ENCODE peak calls at places on chromosomes 16 and 17, in five cellular contexts. T, A, L, G and C are unnamed samples.

GRCh38 chr16:65807858-65808257 is 558.6 kb upstream of the CDH5 start:
- DNase-seq in L (no peak), G (no peak), T (no peak), A (no peak), C (no peak)

GRCh38 chr17:31697838-31698237 is 161.2 kb downstream of the COPRS start:
- DNase-seq in A (no peak), T (no peak), G (no peak), L (no peak), C (no peak)

GRCh38 chr17:76188213-76189060 is 47.4 kb upstream of the FOXJ1 start:
- DNase-seq in T (no peak), A (no peak), G (no peak), L (no peak), C (no peak)

GRCh38 chr17:73521376-73521775 is 122.9 kb downstream of the SDK2 start:
- DNase-seq in G (no peak), A (no peak), L (no peak), T (no peak), C (no peak)

GRCh38 chr17:57215317-57215716 is 41.0 kb upstream of the MSI2 start:
- DNase-seq in T (peak), L (no peak), G (peak), A (no peak), C (no peak)

GRCh38 chr17:28788100-28788499 is 44.3 kb downstream of the TRAF4 start:
- DNase-seq in L (no peak), A (no peak), G (no peak), T (no peak), C (no peak)

GRCh38 chr17:32161029-32161428 is 18.7 kb downstream of the RHOT1 start:
- DNase-seq in L (no peak), A (no peak), G (no peak), T (no peak), C (no peak)

GRCh38 chr16:72256398-72257048 is 84.6 kb upstream of the PMFBP1 start:
- DNase-seq in A (no peak), T (peak), L (no peak), G (peak), C (no peak)

GRCh38 chr16:31704138-31704537 is 169.5 kb upstream of the ZNF267 start:
- DNase-seq in G (no peak), T (no peak), L (no peak), A (no peak), C (no peak)

GRCh38 chr17:27315796-27316465 is 22.0 kb downstream of the WSB1 start:
- DNase-seq in G (no peak), T (no peak), A (no peak), L (no peak), C (no peak)

GRCh38 chr17:8091033-8091687 is 3.6 kb upstream of the ALOX12B start:
- DNase-seq in T (no peak), G (no peak), L (no peak), A (no peak), C (peak)

GRCh38 chr17:33202011-33202410 is 91.1 kb downstream of the ASIC2 start:
- DNase-seq in A (no peak), L (no peak), G (no peak), T (no peak), C (no peak)

GRCh38 chr17:63917646-63918045 is 993 bp downstream of the GH1 start:
- DNase-seq in G (no peak), L (no peak), T (no peak), A (no peak), C (no peak)

GRCh38 chr16:89248196-89249005 is 30.9 kb downstream of the ZNF778 start:
- DNase-seq in L (no peak), A (no peak), T (no peak), G (no peak), C (no peak)

GRCh38 chr16:962366-962765 is 8.4 kb downstream of the LMF1 start:
- DNase-seq in T (no peak), A (no peak), G (no peak), L (no peak), C (no peak)

GRCh38 chr16:57704011-57704904 is 9.7 kb downstream of the DRC7 start:
- DNase-seq in A (peak), L (no peak), G (no peak), T (no peak), C (no peak)

GRCh38 chr17:67359960-67360817 is 6.2 kb downstream of the PSMD12 start:
- DNase-seq in L (no peak), A (peak), T (no peak), G (peak), C (no peak)

GRCh38 chr17:81740395-81740961 is 28.4 kb downstream of the SLC25A10 start:
- DNase-seq in G (no peak), A (no peak), L (no peak), T (no peak), C (no peak)

GRCh38 chr16:13992322-13992721 is 72.4 kb downstream of the ERCC4 start:
- DNase-seq in G (no peak), A (no peak), T (no peak), L (no peak), C (no peak)

GRCh38 chr16:81632392-81633146 is 146.5 kb upstream of the PLCG2 start:
- DNase-seq in A (peak), T (peak), G (peak), L (peak), C (no peak)

GRCh38 chr17:76547183-76547641 is 7.4 kb downstream of the PRCD start:
- DNase-seq in G (peak), L (peak), A (peak), T (peak), C (peak)

GRCh38 chr16:82016268-82016667 is 5.0 kb upstream of the SDR42E1 start:
- DNase-seq in T (no peak), L (no peak), A (peak), G (peak), C (no peak)

GRCh38 chr16:7515543-7515942 is 182.9 kb downstream of the RBFOX1 start:
- DNase-seq in L (no peak), T (no peak), G (no peak), A (no peak), C (no peak)

GRCh38 chr17:43769859-43770258 is 8.9 kb downstream of the DUSP3 start:
- DNase-seq in T (no peak), A (no peak), G (no peak), L (no peak), C (no peak)

GRCh38 chr16:48597563-48598392 is 12.2 kb downstream of the N4BP1 start:
- DNase-seq in A (no peak), L (no peak), G (peak), T (peak), C (no peak)

GRCh38 chr17:55500103-55500502 is 11.1 kb downstream of the SMIM36 start:
- DNase-seq in L (no peak), T (no peak), G (no peak), A (no peak), C (no peak)

GRCh38 chr17:61997649-61998048 is 67.4 kb downstream of the MED13 start:
- DNase-seq in L (no peak), A (no peak), G (peak), T (peak), C (no peak)

GRCh38 chr16:70803354-70803753 is 2.4 kb upstream of the VAC14 start:
- DNase-seq in A (no peak), G (peak), L (no peak), T (no peak), C (no peak)

GRCh38 chr17:71639865-71640264 is 481.0 kb upstream of the SOX9 start:
- DNase-seq in T (no peak), L (no peak), A (no peak), G (no peak), C (no peak)

GRCh38 chr17:77690271-77691161 is 268.0 kb upstream of the TNRC6C start:
- DNase-seq in G (peak), A (no peak), L (no peak), T (no peak), C (no peak)

GRCh38 chr16:74563828-74564263 is 43.1 kb downstream of the GLG1 start:
- DNase-seq in G (peak), L (peak), A (peak), T (peak), C (no peak)

GRCh38 chr16:28140788-28141618 is 70.8 kb downstream of the XPO6 start:
- DNase-seq in T (no peak), A (no peak), G (no peak), L (peak), C (peak)

GRCh38 chr16:47069291-47069690 is 74.5 kb downstream of the NETO2 start:
- DNase-seq in T (no peak), A (no peak), G (no peak), L (no peak), C (no peak)

GRCh38 chr17:47847341-47848197 is 3.4 kb downstream of the SP6 start:
- DNase-seq in A (no peak), T (no peak), G (peak), L (no peak), C (no peak)
- TF ChIP-seq CTCF in A (no peak), T (peak), G (peak), L (no peak), C (peak)

DNA sequence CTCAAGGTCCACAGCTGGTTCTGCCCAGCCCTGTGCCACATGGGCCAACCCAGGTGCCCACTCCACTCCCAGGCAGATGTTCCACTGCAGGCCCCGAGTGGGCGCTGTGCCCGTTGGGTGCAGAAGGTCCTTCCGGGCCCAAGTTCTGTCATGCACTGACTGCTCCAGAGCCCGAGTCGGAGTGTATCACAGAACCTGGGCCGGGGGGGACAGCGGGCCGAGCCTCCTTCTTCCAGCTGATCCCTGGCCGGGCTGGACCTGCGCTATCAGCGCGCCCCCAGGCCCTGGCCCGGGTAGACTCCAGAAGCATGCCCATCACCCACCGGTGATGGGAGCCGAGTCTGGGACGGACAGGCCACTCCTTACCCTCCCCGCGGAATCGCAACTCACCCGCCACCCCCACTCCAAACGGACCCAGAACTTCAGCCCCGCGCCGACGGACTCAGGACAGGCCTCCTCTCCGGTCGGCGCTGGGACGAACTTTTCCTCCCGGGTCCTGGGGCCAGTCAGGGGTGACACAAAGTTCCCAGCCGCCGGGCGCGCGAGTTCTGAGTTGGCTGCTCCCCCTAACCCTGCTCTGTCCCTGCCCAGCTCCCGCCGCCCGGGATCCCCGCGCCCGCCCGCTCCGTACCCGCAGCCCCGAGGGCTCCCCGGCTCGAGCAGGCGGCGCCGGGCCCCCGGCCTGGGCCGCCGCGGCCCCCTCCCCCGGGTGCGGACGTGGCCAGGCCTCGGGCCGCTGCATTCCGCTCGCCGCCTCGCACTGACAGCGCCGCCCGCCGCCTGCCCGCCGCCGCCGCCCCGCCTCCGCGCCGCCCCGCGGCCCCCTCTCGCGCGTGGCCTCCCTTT is at the start of gene COPZ2:
- DNase-seq in T (peak), A (peak), G (peak), L (peak), C (peak)
- TF ChIP-seq CTCF in T (peak), A (peak), G (peak), L (no peak), C (peak)

GRCh38 chr16:3285131-3285530 is 1.8 kb downstream of the ZNF263 start:
- DNase-seq in A (no peak), G (no peak), L (no peak), T (no peak), C (no peak)

GRCh38 chr16:3281222-3281621 is 2.1 kb upstream of the ZNF263 start:
- DNase-seq in G (no peak), T (no peak), L (no peak), A (no peak), C (no peak)

GRCh38 chr16:3282747-3283524 is at the start of gene ZNF263:
- DNase-seq in A (peak), T (peak), L (peak), G (peak), C (peak)

GRCh38 chr16:3282103-3282746 is 1.1 kb upstream of the ZNF263 start:
- DNase-seq in G (no peak), A (no peak), T (no peak), L (no peak), C (no peak)

GRCh38 chr16:3283525-3284447 is 495 bp downstream of the ZNF263 start:
- DNase-seq in G (peak), T (no peak), L (peak), A (no peak), C (no peak)
- TF ChIP-seq CTCF in G (no peak), T (no peak), L (no peak), A (no peak), C (no peak)

DNA sequence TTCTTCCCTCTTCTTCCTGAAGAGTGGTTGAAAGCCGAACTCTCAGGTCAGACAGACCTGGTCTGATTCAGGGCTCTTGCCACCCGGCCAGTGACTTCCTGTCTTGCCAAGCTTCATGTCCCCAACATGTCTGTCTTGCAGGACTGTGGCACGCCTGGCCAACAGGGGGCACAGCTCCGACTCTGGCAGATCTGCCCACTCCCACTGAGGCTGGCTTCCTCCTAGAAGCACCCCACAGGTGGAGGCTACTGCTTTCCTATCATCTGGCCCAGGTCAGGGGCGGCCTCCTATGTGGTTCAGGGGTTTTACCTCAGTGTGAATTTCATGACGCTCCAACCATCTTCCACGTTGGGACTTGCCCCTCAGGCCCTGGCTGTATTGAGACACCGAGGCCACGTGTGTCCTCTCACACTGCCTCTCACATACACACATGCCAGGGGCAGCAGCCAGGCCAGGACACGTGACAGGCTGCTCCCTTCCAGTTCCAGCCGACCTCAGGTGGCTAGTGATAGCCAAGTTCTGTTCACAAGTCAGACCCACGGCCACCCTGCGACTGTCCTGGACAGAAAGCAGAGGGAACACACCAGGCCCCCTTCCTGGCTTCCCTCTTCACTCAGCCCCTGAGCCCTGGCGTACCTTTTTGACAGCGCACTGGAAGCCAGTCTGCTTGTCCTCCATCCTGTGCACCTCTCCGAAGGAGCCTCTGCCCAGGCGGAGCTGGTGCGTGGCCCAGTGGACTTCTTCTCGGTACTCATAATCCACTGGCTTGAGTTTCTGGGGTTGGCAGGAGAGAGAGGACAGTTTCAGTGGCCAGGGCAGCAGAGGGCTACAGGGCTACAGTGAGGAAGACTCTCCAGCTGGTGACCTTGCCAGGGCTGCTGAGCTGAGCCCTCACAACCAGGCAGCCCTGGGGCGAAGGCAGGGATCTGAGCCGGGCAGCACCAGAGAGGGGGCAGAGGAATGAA is 22.6 kb upstream of the SPATA32 start:
- DNase-seq in G (no peak), L (no peak), A (peak), T (no peak), C (no peak)
- TF ChIP-seq CTCF in G (peak), L (no peak), A (peak), T (peak), C (peak)